ENCODE peak calls at places on chromosomes 5 and 9, in five cellular contexts. J is K562, O is HepG2, W is H1, T is GM12878. U is an unnamed sample.

GRCh38 chr9:134698111-134698510 is 56.5 kb downstream of the COL5A1 start:
- DNase-seq in J (no peak), O (no peak), W (no peak), T (no peak), U (no peak)

GRCh38 chr9:131045300-131046092 is 36.5 kb downstream of the LAMC3 start:
- DNase-seq in J (peak), O (no peak), W (no peak), T (no peak), U (no peak)

GRCh38 chr5:177530638-177531037 is 13.9 kb upstream of the DDX41 start:
- DNase-seq in J (no peak), O (no peak), W (no peak), T (no peak), U (no peak)

GRCh38 chr5:18944771-18945170 is 1043.2 kb downstream of the CDH18 start:
- DNase-seq in J (no peak), O (no peak), W (no peak), T (no peak), U (no peak)

GRCh38 chr5:143696920-143697319 is 115.0 kb upstream of the HMHB1 start:
- DNase-seq in J (no peak), O (no peak), W (no peak), T (no peak), U (no peak)

GRCh38 chr5:157729858-157730257 is 1.4 kb upstream of the THG1L start:
- DNase-seq in J (no peak), O (no peak), W (no peak), T (peak), U (no peak)

GRCh38 chr5:80204808-80205614 is 50.8 kb downstream of the SERINC5 start:
- DNase-seq in J (peak), O (peak), W (no peak), T (no peak), U (no peak)

GRCh38 chr5:33936004-33936380 is 194 bp upstream of the RXFP3 start:
- DNase-seq in J (peak), O (no peak), W (peak), T (no peak), U (no peak)

GRCh38 chr9:69078581-69078980 is 43.0 kb downstream of the FXN start:
- DNase-seq in J (no peak), O (no peak), W (no peak), T (no peak), U (no peak)

GRCh38 chr9:93336720-93337119 is 114.8 kb upstream of the FAM120A start:
- DNase-seq in J (no peak), O (no peak), W (no peak), T (no peak), U (no peak)

GRCh38 chr5:56358703-56359428 is 125.7 kb upstream of the ANKRD55 start:
- DNase-seq in J (no peak), O (peak), W (no peak), T (no peak), U (peak)

GRCh38 chr9:68704804-68705635 is at the start of gene PIP5K1B:
- DNase-seq in J (peak), O (peak), W (peak), T (no peak), U (no peak)

GRCh38 chr9:33992622-33993021 is 56.1 kb downstream of the UBAP2 start:
- DNase-seq in J (no peak), O (no peak), W (no peak), T (no peak), U (no peak)

GRCh38 chr5:169651526-169651925 is 14.5 kb downstream of the DOCK2 start:
- DNase-seq in J (no peak), O (no peak), W (no peak), T (no peak), U (no peak)

DNA sequence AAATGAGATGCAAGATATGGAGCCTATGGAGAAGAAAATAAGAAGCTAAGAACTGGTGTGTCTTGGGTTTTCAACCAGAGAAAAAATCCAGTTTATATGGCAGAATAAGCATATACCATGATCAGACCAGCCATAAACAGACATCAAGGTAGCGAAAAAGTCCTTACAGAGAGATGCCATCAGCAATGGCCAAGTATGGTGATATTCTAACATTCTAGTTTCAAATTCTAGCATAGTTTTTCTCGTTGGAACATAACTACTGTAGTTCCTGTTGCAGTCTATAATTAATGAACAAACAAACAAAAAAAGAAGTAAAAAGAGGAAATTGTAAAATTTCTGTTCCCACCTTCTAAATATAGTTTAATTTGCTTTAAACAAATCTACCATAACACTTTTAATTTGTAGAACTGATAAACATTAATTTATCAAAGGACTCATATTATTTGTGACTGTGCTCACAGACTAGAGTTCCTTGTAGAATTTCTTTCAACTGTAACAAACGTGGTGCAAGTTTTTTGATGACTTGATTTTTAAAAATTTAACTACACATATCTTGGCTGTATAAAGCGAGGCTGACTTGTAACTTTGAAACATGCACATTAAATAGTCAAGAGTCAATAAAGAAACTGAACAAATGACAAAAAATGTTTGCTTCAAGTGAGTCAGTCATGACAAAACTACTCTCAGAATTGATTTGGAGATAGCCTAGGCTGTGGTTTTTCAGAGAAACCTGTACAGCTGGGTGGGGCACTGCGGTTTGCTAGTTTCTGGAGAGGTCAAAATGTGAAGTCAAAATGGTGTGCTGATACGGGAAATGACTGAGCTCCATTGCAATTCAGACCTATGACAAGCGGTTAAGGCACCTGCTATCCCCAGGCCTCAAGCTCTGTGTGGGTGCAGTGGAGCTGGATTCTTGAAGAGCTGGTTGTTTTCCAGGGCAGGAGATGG is 10.1 kb upstream of the CD180 start:
- DNase-seq in J (peak), O (peak), W (no peak), T (peak), U (peak)
- H3K4me2 ChIP-seq in J (no peak), O (no peak), W (no peak), T (peak), U (peak)

DNA sequence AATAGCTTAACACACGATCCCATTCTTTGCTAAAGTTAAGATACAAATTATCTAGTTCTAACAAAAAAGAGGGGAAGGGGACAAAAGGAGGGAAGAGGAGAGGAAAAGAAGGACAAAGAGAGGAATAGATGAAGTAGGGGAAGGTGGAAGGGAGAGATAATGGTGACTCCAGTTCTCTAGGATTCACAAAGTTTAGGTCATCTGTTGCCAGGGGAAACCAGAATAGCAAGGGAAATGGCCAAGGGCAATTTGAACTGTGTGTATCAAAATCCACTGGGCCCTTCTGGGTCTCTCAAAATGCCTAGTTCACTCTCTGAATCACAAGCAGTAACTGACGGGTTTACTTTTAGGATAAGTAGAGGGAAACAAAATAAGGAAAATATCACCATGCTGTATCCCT is 7.6 kb downstream of the SLC24A2 start:
- DNase-seq in J (no peak), O (no peak), W (no peak), T (no peak), U (no peak)
- TF ChIP-seq ATF3 in J (no peak), O (no peak), W (no peak), T (no peak), U (no peak)

GRCh38 chr5:10498350-10498749 is 56.7 kb downstream of the ROPN1L start:
- DNase-seq in J (no peak), O (no peak), W (no peak), T (no peak), U (no peak)
- TF ChIP-seq CTCF in J (peak), O (no peak), W (peak), T (no peak), U (peak)

DNA sequence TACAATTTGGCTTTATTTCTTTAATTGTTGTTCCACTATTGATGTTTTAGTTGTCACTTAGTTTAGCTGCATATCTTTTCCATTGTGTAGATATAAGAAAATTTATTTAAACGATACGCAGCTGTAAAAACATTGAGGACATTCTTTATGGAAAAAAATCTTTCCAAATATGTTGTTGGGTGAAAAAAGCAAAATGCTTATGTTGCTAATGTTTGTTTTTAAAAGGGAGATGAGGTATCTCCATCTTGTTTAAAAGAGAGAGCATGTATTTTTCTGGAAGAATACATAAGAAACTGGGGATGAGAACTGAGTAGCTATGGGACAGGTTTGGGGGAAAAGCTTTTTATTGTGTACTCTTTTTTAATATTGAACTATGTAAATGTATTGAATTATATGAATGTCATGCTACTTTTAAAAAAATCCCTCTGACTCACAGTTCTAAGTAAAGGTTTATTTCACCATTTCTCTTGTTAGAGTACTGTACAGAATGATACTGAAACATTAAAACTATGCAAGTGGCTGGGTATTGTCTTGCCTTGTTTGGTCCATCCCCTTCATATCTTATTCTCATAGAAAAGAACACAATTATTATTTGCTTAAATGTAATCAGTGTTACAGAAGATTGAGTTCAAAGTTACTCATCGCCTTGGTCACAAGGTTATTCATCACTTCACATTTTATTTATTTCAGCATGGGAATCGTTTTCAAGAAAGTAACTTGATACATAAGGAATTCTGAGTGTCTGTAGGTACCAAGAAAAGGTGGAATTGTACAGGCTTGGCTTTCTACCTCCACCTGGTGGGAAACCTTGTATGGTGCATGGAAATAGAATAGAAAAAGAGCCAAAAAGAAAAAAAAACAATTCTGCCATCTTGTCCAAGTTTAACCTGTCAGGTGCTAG is 85.8 kb downstream of the RIC1 start:
- DNase-seq in J (peak), O (peak), W (no peak), T (no peak), U (peak)
- H3K4me2 ChIP-seq in J (no peak), O (no peak), W (no peak), T (no peak), U (no peak)

GRCh38 chr5:91058575-91058974 is 324.5 kb downstream of the ARRDC3 start:
- DNase-seq in J (no peak), O (no peak), W (no peak), T (no peak), U (no peak)
- TF ChIP-seq ATF3 in J (no peak), O (no peak), W (no peak), T (no peak), U (no peak)

GRCh38 chr5:128536861-128537305 is 1.2 kb downstream of the FBN2 start:
- DNase-seq in J (no peak), O (no peak), W (peak), T (no peak), U (no peak)
- TF ChIP-seq CTCF in J (no peak), O (no peak), W (peak), T (no peak), U (no peak)